ENCODE peak calls at places on chromosomes 1 and 21, in seven cellular contexts. E, A, K, G, N, S and W are unnamed samples.

GRCh38 chr1:9315411-9316079 is 22.9 kb downstream of the SPSB1 start:
- DNase-seq in G (peak), A (no peak), E (no peak), S (peak), K (peak), N (no peak), W (no peak)

GRCh38 chr1:171366099-171366498 is 52.1 kb downstream of the FMO4 start:
- DNase-seq in E (no peak), K (no peak), S (no peak), N (no peak), A (no peak), G (no peak), W (no peak)

GRCh38 chr1:103056423-103056822 is 51.9 kb downstream of the COL11A1 start:
- DNase-seq in E (no peak), K (no peak), N (no peak), A (no peak), G (no peak), S (no peak), W (no peak)

GRCh38 chr1:173669491-173669941 is at the start of gene ANKRD45:
- DNase-seq in S (no peak), A (no peak), K (peak), E (peak), N (peak), G (peak), W (no peak)

GRCh38 chr1:22584001-22584557 is 20.8 kb downstream of the EPHA8 start:
- DNase-seq in A (no peak), S (no peak), N (no peak), G (no peak), K (no peak), E (no peak), W (no peak)

GRCh38 chr1:47812848-47813508 is 184.2 kb downstream of the TRABD2B start:
- DNase-seq in A (no peak), K (no peak), G (no peak), E (no peak), N (no peak), S (no peak), W (no peak)

GRCh38 chr1:89065077-89065868 is at the start of gene GBP1:
- DNase-seq in E (peak), G (peak), K (peak), N (peak), A (no peak), S (peak), W (no peak)

GRCh38 chr1:94384485-94385353 is 33.5 kb upstream of the ABCD3 start:
- DNase-seq in G (no peak), A (no peak), S (no peak), N (no peak), E (no peak), K (no peak), W (no peak)

GRCh38 chr1:5720045-5720444 is 272.2 kb downstream of the NPHP4 start:
- DNase-seq in A (no peak), N (no peak), E (no peak), S (no peak), G (no peak), K (no peak), W (no peak)

GRCh38 chr1:63943393-63943792 is 169.6 kb downstream of the ROR1 start:
- DNase-seq in G (no peak), S (no peak), K (no peak), A (no peak), N (no peak), E (no peak), W (no peak)

GRCh38 chr21:34603002-34603709 is 11.8 kb downstream of the RCAN1 start:
- DNase-seq in G (peak), A (peak), E (peak), S (peak), N (peak), K (peak), W (peak)